ENCODE peak calls at places on chromosomes 1 and 21, in four cellular contexts. A is GM12878, H is H1, U is HepG2. K is an unnamed sample.

GRCh38 chr21:26614251-26614650 is 41.2 kb upstream of the CYYR1 start:
- DNase-seq in A (no peak), H (no peak), U (no peak), K (no peak)

GRCh38 chr1:15617874-15618684 is 821 bp downstream of the DDI2 start:
- DNase-seq in A (peak; percentile 49), H (peak; percentile 71), U (peak; percentile 74), K (no peak)

GRCh38 chr21:43921602-43921978 is 56.6 kb downstream of the AGPAT3 start:
- DNase-seq in A (peak; percentile 39), H (no peak), U (peak; percentile 64), K (no peak)

GRCh38 chr1:21097744-21098143 is 79.0 kb downstream of the EIF4G3 start:
- DNase-seq in A (no peak), H (no peak), U (no peak), K (no peak)

GRCh38 chr1:53981220-53981619 is 35.1 kb downstream of the LRRC42 start:
- DNase-seq in A (no peak), H (no peak), U (peak; percentile 82), K (no peak)

GRCh38 chr1:28278763-28279162 is 19.4 kb downstream of the SESN2 start:
- DNase-seq in A (no peak), H (no peak), U (no peak), K (no peak)

GRCh38 chr1:21622466-21623315 is 46.5 kb downstream of the RAP1GAP start:
- DNase-seq in A (no peak), H (peak; percentile 81), U (no peak), K (no peak)

GRCh38 chr1:9133870-9134269 is 5.0 kb upstream of the GPR157 start:
- DNase-seq in A (no peak), H (no peak), U (no peak), K (no peak)

GRCh38 chr1:151175910-151176309 is at the start of gene TMOD4:
- DNase-seq in A (no peak), H (no peak), U (no peak), K (no peak)

GRCh38 chr1:192846950-192847349 is 38.1 kb downstream of the RGS2 start:
- DNase-seq in A (no peak), H (no peak), U (no peak), K (no peak)

GRCh38 chr1:87170151-87170550 is 158.5 kb upstream of the LMO4 start:
- DNase-seq in A (no peak), H (no peak), U (no peak), K (no peak)

GRCh38 chr1:153206631-153207030 is 3.4 kb downstream of the LELP1 start:
- DNase-seq in A (no peak), H (no peak), U (no peak), K (no peak)

GRCh38 chr1:17119076-17119743 is at the start of gene PADI2:
- DNase-seq in A (no peak), H (peak; percentile 89), U (no peak), K (no peak)

DNA sequence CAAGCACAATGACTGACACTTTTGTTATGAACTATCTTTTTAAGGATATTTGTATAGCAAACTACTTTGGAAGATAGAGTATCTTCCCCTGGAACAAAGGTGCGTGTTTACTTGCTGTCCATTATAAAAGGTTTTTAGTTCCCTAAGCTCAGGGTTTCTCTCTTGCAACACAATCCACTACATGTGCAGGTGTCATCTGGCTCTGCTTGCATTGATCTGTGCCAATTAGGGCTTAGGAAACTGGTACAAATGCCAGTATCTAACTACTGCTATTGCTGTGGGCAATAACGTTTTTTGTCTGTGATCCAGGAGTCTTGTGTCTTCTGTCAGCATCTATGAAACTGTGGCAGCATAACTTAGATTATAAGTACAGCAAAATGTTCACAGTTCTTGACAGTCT is 68.3 kb upstream of the ABCD3 start:
- DNase-seq in A (no peak), H (no peak), U (no peak), K (no peak)
- TF ChIP-seq SUZ12 in A (no peak), H (no peak), U (no peak), K (no peak)

DNA sequence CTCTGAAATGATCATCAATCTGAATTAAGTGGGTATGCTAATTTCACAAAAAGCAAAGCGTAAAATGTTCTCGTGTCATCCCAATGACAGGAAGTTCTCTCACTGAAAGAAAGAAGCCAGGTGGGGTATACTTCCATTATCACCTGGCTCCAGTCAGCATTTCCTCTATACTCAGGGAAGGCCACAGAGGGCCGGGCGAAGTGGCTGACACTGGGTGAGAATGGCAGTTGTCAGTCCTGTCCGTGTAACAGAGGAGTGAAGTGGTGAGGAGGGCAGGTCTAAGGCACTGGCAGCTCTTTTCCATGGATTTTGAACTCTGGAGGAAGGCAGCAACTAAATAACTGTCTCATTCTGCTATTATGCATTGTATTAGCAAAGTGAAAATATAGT is 60.4 kb downstream of the CAPN2 start:
- DNase-seq in A (no peak), H (no peak), U (no peak), K (no peak)
- H3K4me1 ChIP-seq in A (peaks cover 11% of the 10 kb centered on the region), H (no peaks in the 10 kb centered on the region), U (no peaks in the 10 kb centered on the region), K (peaks cover 10% of the 10 kb centered on the region)

GRCh38 chr1:238377280-238377919 is 486.7 kb upstream of the ZP4 start:
- DNase-seq in A (no peak), H (no peak), U (no peak), K (peak; percentile 38)
- TF ChIP-seq SUZ12 in A (no peak), H (no peak), U (no peak), K (no peak)

GRCh38 chr21:41425954-41426655 is at the start of gene MX1:
- DNase-seq in A (peak; percentile 61), H (peak; percentile 60), U (peak; percentile 16), K (no peak)

GRCh38 chr21:41427556-41427955 is 1.5 kb downstream of the MX1 start:
- DNase-seq in A (no peak), H (peak; percentile 33), U (no peak), K (no peak)

GRCh38 chr21:41426656-41427311 is 745 bp downstream of the MX1 start:
- DNase-seq in A (no peak), H (peak; percentile 45), U (no peak), K (no peak)

GRCh38 chr21:41428311-41428710 is 2.3 kb downstream of the MX1 start:
- DNase-seq in A (no peak), H (no peak), U (no peak), K (no peak)

GRCh38 chr21:41425588-41425953 is 468 bp upstream of the MX1 start:
- DNase-seq in A (no peak), H (peak; percentile 37), U (no peak), K (no peak)
- H3K4me1 ChIP-seq in A (peaks cover 39% of the 10 kb centered on the region), H (peaks cover under 1% of the 10 kb centered on the region), U (peaks cover 12% of the 10 kb centered on the region), K (peaks cover 8% of the 10 kb centered on the region)

GRCh38 chr1:160400284-160400645 is at the start of gene VANGL2:
- DNase-seq in A (no peak), H (peak; percentile 96), U (no peak), K (peak; percentile 89)

GRCh38 chr1:160399544-160400283 is 650 bp upstream of the VANGL2 start:
- DNase-seq in A (no peak), H (no peak), U (no peak), K (peak; percentile 66)

GRCh38 chr1:160401487-160401805 is 1.1 kb downstream of the VANGL2 start:
- DNase-seq in A (no peak), H (no peak), U (no peak), K (no peak)

GRCh38 chr1:160401972-160402795 is 1.8 kb downstream of the VANGL2 start:
- DNase-seq in A (no peak), H (no peak), U (no peak), K (no peak)

DNA sequence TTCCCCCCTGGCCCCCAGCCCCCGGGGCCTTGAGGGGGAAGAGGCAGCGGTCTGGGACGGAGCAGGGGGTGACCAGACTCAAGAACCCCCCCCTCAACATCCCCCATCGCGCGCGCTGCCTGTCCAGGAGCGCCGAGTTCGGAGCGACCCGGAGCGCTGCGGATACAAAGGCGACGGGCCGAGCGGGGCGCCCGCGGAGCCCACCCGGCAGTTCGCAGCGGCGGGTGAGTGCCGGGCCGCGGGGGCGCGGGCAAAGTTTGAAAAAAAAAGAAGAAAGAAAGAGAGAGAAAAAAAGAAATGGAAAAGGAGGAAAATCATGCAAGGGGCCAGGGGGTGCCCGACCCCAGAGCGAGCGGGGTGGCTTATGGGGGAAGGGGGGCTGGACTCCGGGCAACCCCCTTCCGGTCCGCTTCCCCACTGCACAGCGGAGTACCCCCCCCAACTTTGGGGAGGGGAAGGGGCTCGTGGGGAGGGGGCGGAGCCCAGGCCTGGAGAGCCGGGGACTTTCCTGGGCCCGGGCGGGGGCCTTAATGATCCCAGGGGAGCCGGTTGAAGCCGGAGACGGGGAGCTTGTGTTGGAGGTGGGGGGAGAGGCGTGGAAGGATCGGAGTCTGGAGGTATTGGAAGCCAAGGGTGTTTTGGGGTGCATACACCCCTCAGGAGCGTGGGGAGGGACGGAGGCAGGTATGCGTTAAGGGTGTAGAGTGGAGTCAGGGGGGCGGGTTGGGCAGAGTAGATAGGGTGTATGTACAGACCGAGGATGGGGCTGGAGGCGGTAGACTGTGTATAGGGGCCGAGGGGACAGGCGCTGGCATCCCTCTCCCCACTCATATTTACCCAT is 502 bp downstream of the VANGL2 start:
- DNase-seq in A (no peak), H (peak; percentile 75), U (no peak), K (no peak)
- TF ChIP-seq SUZ12 in A (peak; percentile 73), H (no peak), U (no peak), K (no peak)

DNA sequence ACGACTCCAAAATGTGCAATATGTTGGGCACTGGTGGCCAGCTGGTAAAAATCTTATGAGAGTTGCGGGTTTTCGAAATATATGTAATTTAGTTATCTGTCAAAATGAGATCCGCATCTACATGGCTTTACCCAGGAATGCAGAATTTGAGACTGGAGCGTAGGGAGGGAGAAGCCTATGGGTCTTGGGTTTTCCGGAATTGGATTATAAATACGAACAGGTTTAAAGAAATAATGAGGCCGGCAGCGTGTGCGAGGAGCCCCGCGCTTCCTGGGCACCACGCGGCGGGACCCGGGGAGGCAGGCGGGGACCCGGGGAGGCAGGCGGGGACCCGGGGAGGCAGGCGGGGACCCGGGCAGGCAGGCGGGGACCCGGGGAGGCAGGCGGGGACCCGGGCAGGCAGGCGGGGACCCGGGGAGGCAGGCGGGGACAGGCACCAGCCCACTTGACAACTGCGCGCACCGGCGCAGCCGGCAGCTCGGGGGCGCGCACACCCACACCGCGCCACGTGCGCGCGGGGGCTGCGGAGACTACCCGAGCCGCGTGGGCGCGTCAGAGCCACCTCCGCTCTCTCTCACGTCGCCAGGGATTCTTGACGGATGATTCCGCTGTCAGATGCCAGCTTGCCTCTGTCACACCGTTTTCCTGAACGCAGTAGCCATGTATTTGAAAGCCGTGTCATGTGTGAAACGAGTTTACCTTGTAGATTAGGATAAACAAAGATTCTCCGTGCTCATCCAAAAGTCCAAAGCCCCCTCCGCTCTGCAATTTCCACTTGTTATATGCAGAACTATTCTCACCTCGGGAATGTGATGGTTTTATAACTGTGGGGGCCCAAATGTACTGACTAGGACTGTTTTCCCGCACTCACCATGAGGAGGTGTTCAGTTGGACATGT is 54.3 kb upstream of the HNRNPU start:
- DNase-seq in A (no peak), H (peak; percentile 59), U (no peak), K (no peak)
- H3K4me1 ChIP-seq in A (peaks cover 14% of the 10 kb centered on the region), H (peaks cover 3% of the 10 kb centered on the region), U (peaks cover 8% of the 10 kb centered on the region), K (no peaks in the 10 kb centered on the region)

GRCh38 chr1:245396615-245397014 is 241.8 kb downstream of the KIF26B start:
- DNase-seq in A (no peak), H (no peak), U (no peak), K (no peak)
- TF ChIP-seq SUZ12 in A (no peak), H (no peak), U (no peak), K (no peak)

GRCh38 chr1:37475380-37476086 is 1.2 kb downstream of the ZC3H12A start:
- DNase-seq in A (no peak), H (no peak), U (no peak), K (no peak)
- H3K4me1 ChIP-seq in A (peaks cover 26% of the 10 kb centered on the region), H (peaks cover 33% of the 10 kb centered on the region), U (peaks cover 86% of the 10 kb centered on the region), K (peaks cover 60% of the 10 kb centered on the region)